ENCODE peak calls at places on chromosomes 12 and 14, in ten cellular contexts. One of them, this sample, is unnamed.
A peak's percentile ranks its signal among the peaks of the same experiment; 100 is the strongest.

GRCh38 chr14:58752782-58753181 is 115.0 kb downstream of the DACT1 start:
- DNase-seq in CD8-positive, alpha-beta T cell: no peak
- DNase-seq in A172: no peak
- DNase-seq in GOT3: no peak
- DNase-seq in Right ventricle myocardium inferior: peak; percentile 81
- DNase-seq in nephron progenitor cell: no peak
- DNase-seq in progenitor cell of endocrine pancreas: no peak
- DNase-seq in NCI-H524: no peak
- DNase-seq in epithelial cell of esophagus: peak; percentile 76
- DNase-seq in adipocyte: no peak
- DNase-seq in this sample: no peak

GRCh38 chr12:50174971-50175715 is 8.0 kb upstream of the CERS5 start:
- DNase-seq in CD8-positive, alpha-beta T cell: no peak
- DNase-seq in A172: peak; percentile 70
- DNase-seq in GOT3: no peak
- DNase-seq in Right ventricle myocardium inferior: no peak
- DNase-seq in nephron progenitor cell: peak; percentile 35
- DNase-seq in progenitor cell of endocrine pancreas: no peak
- DNase-seq in NCI-H524: peak; percentile 20
- DNase-seq in epithelial cell of esophagus: peak; percentile 66
- DNase-seq in adipocyte: peak; percentile 96
- DNase-seq in this sample: peak; percentile 90

GRCh38 chr14:93970589-93970966 is 5.8 kb downstream of the ASB2 start:
- DNase-seq in CD8-positive, alpha-beta T cell: peak; percentile 77
- DNase-seq in A172: no peak
- DNase-seq in GOT3: no peak
- DNase-seq in Right ventricle myocardium inferior: no peak
- DNase-seq in nephron progenitor cell: no peak
- DNase-seq in progenitor cell of endocrine pancreas: no peak
- DNase-seq in NCI-H524: peak; percentile 84
- DNase-seq in epithelial cell of esophagus: peak; percentile 46
- DNase-seq in adipocyte: no peak
- DNase-seq in this sample: peak; percentile 36

GRCh38 chr12:127245009-127245408 is 1022.0 kb upstream of the TMEM132C start:
- DNase-seq in CD8-positive, alpha-beta T cell: no peak
- DNase-seq in A172: no peak
- DNase-seq in GOT3: no peak
- DNase-seq in Right ventricle myocardium inferior: no peak
- DNase-seq in nephron progenitor cell: no peak
- DNase-seq in progenitor cell of endocrine pancreas: no peak
- DNase-seq in NCI-H524: no peak
- DNase-seq in epithelial cell of esophagus: peak; percentile 30
- DNase-seq in adipocyte: no peak
- DNase-seq in this sample: no peak

GRCh38 chr14:54258382-54258781 is 138.4 kb upstream of the CDKN3 start:
- DNase-seq in CD8-positive, alpha-beta T cell: no peak
- DNase-seq in A172: no peak
- DNase-seq in GOT3: no peak
- DNase-seq in Right ventricle myocardium inferior: no peak
- DNase-seq in nephron progenitor cell: no peak
- DNase-seq in progenitor cell of endocrine pancreas: no peak
- DNase-seq in NCI-H524: no peak
- DNase-seq in epithelial cell of esophagus: no peak
- DNase-seq in adipocyte: no peak
- DNase-seq in this sample: no peak

GRCh38 chr12:55829967-55830600 is 697 bp upstream of the DNAJC14 start:
- DNase-seq in CD8-positive, alpha-beta T cell: peak; percentile 48
- DNase-seq in A172: no peak
- DNase-seq in GOT3: no peak
- DNase-seq in Right ventricle myocardium inferior: peak; percentile 86
- DNase-seq in nephron progenitor cell: peak; percentile 58
- DNase-seq in progenitor cell of endocrine pancreas: peak; percentile 34
- DNase-seq in NCI-H524: peak; percentile 35
- DNase-seq in epithelial cell of esophagus: peak; percentile 27
- DNase-seq in adipocyte: peak; percentile 51
- DNase-seq in this sample: no peak

GRCh38 chr12:19800884-19801283 is 361.6 kb downstream of the AEBP2 start:
- DNase-seq in CD8-positive, alpha-beta T cell: no peak
- DNase-seq in A172: no peak
- DNase-seq in GOT3: no peak
- DNase-seq in Right ventricle myocardium inferior: no peak
- DNase-seq in nephron progenitor cell: no peak
- DNase-seq in progenitor cell of endocrine pancreas: no peak
- DNase-seq in NCI-H524: no peak
- DNase-seq in epithelial cell of esophagus: no peak
- DNase-seq in adipocyte: no peak
- DNase-seq in this sample: no peak

GRCh38 chr14:32560213-32560857 is 231.2 kb downstream of the AKAP6 start:
- DNase-seq in CD8-positive, alpha-beta T cell: no peak
- DNase-seq in A172: peak; percentile 81
- DNase-seq in GOT3: no peak
- DNase-seq in Right ventricle myocardium inferior: no peak
- DNase-seq in nephron progenitor cell: peak; percentile 59
- DNase-seq in progenitor cell of endocrine pancreas: peak; percentile 24
- DNase-seq in NCI-H524: peak; percentile 74
- DNase-seq in epithelial cell of esophagus: peak; percentile 91
- DNase-seq in adipocyte: peak; percentile 95
- DNase-seq in this sample: peak; percentile 84

GRCh38 chr14:91063119-91063518 is 2.7 kb upstream of the RPS6KA5 start:
- DNase-seq in CD8-positive, alpha-beta T cell: no peak
- DNase-seq in A172: no peak
- DNase-seq in GOT3: no peak
- DNase-seq in Right ventricle myocardium inferior: no peak
- DNase-seq in nephron progenitor cell: no peak
- DNase-seq in progenitor cell of endocrine pancreas: no peak
- DNase-seq in NCI-H524: no peak
- DNase-seq in epithelial cell of esophagus: peak; percentile 30
- DNase-seq in adipocyte: no peak
- DNase-seq in this sample: peak; percentile 38

This sample was measured in SK-MEL-5.